ENCODE peak calls at places on chromosome 10, in six cellular contexts. D is IMR-90, S is mesenchymal stem cell, L is mesendoderm, Y is neuronal stem cell, C is H1. X is an unnamed sample.

GRCh38 chr10:132477066-132477397 is 60.6 kb upstream of the INPP5A start:
- DNase-seq in Y (no peak), D (no peak), S (no peak), L (no peak), C (no peak), X (no peak)

GRCh38 chr10:91782539-91782938 is 15.7 kb upstream of the TNKS2 start:
- DNase-seq in S (no peak), L (no peak), D (no peak), C (no peak), Y (no peak), X (no peak)

GRCh38 chr10:20971901-20972300 is 74.8 kb upstream of the NEBL start:
- DNase-seq in Y (no peak), L (no peak), C (no peak), D (no peak), S (peak; percentile 36), X (no peak)

GRCh38 chr10:132788180-132788830 is 2.4 kb upstream of the NKX6-2 start:
- DNase-seq in L (peak; percentile 41), S (peak; percentile 27), D (peak; percentile 16), C (no peak), Y (no peak), X (no peak)

GRCh38 chr10:5615263-5615820 is 51.1 kb downstream of the ASB13 start:
- DNase-seq in S (no peak), D (no peak), Y (no peak), C (no peak), L (no peak), X (no peak)

GRCh38 chr10:43305881-43306280 is 39.0 kb upstream of the RASGEF1A start:
- DNase-seq in D (no peak), C (no peak), S (peak; percentile 18), L (no peak), Y (no peak), X (no peak)

GRCh38 chr10:18409599-18410397 is 241.6 kb downstream of the NSUN6 start:
- DNase-seq in Y (no peak), L (no peak), C (no peak), S (no peak), D (no peak), X (no peak)

GRCh38 chr10:114618722-114619121 is 39.4 kb downstream of the ABLIM1 start:
- DNase-seq in S (no peak), C (no peak), Y (no peak), L (no peak), D (no peak), X (no peak)

GRCh38 chr10:1153805-1154351 is 97.7 kb downstream of the WDR37 start:
- DNase-seq in D (no peak), Y (no peak), C (no peak), L (no peak), S (no peak), X (no peak)

GRCh38 chr10:97140284-97140846 is 45.4 kb downstream of the SLIT1 start:
- DNase-seq in D (no peak), C (no peak), Y (no peak), L (peak; percentile 11), S (no peak), X (no peak)
- H3K79me1 ChIP-seq in D (no peaks in the 10 kb centered on the region), C (no peaks in the 10 kb centered on the region), Y (no peaks in the 10 kb centered on the region), L (no peaks in the 10 kb centered on the region), S (no peaks in the 10 kb centered on the region), X (no peaks in the 10 kb centered on the region)

GRCh38 chr10:110881247-110881646 is 9.5 kb downstream of the PDCD4 start:
- DNase-seq in C (no peak), L (no peak), D (no peak), Y (no peak), S (no peak), X (peak; percentile 19)

GRCh38 chr10:110881905-110882304 is 10.2 kb downstream of the PDCD4 start:
- DNase-seq in C (no peak), L (no peak), S (no peak), Y (no peak), D (no peak), X (no peak)

GRCh38 chr10:110883924-110884323 is 12.2 kb downstream of the PDCD4 start:
- DNase-seq in L (no peak), Y (no peak), C (no peak), D (peak; percentile 66), S (no peak), X (no peak)

GRCh38 chr10:110876788-110877187 is 5.1 kb downstream of the PDCD4 start:
- DNase-seq in L (no peak), S (no peak), D (no peak), Y (no peak), C (no peak), X (no peak)

DNA sequence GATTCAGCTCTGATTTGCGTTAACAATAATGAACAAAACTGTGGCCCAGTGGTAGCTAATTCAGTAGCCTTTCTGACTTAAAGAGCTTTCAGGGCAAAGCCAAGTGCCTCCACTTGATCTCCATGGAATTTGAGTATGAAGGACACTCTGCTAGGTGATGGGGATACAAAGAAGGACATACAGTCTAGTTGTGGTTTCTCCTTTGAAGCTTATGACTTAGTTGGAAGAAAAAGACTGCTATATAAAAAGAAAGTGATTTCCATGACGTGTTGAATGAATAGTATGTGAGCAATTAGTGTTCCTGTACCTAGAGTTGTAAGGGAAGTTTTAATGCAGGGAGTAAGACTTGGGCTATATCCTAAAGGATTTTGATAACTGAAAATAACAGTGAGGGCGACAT is 8.3 kb downstream of the PDCD4 start:
- DNase-seq in L (no peak), Y (no peak), S (no peak), D (no peak), C (no peak), X (no peak)
- H3K36me3 ChIP-seq in L (no peaks in the 10 kb centered on the region), Y (peaks cover 5% of the 10 kb centered on the region), S (peaks cover 96% of the 10 kb centered on the region), D (peaks cover 8% of the 10 kb centered on the region), C (peaks cover 6% of the 10 kb centered on the region), X (peaks cover 2% of the 10 kb centered on the region)

GRCh38 chr10:130720235-130720634 is 584.0 kb downstream of the GLRX3 start:
- DNase-seq in Y (no peak), S (no peak), D (no peak), C (no peak), L (peak; percentile 23), X (no peak)
- H3K4me2 ChIP-seq in Y (no peak overlapping the region), S (no peak overlapping the region), D (no peak overlapping the region), C (no peak overlapping the region), L (no peak overlapping the region), X (no peak overlapping the region)

DNA sequence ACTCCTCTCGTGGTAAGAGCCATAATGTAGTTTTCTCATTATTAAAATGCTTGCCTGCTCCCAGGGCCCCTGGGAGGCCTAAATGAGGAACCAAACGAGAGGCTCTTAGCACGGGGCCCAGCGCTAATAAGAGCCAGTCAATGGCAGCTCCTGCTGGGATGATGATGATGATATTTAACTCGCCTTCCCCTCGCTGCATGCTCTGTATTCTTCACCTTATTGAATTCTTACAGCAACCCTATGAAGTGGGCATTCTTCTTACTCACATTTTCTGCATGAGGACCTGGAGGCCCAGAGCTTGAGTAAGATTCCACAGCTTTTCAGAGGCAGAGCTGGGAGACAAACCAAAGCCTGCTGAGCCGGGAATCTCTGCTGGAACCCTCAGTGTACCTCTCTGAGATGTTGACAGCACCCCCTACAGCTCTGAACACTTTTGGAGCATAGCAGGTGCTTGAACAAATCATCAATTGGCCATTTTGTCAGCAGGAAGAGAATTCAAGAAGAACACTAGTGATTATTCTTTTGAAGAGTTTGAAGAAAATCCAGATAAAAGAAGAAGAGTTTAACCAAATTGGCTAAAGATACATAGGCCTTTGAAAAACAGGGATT is 93.1 kb upstream of the HABP2 start:
- DNase-seq in D (no peak), S (no peak), L (no peak), Y (no peak), C (no peak), X (no peak)
- H3K79me1 ChIP-seq in D (no peaks in the 10 kb centered on the region), S (no peaks in the 10 kb centered on the region), L (no peaks in the 10 kb centered on the region), Y (no peaks in the 10 kb centered on the region), C (no peaks in the 10 kb centered on the region), X (no peaks in the 10 kb centered on the region)

GRCh38 chr10:3163879-3164278 is 8.7 kb downstream of the PITRM1 start:
- DNase-seq in D (no peak), S (no peak), C (no peak), L (no peak), Y (no peak), X (no peak)
- H3K36me3 ChIP-seq in D (peaks cover 65% of the 10 kb centered on the region), S (peaks cover 99% of the 10 kb centered on the region), C (peaks cover 6% of the 10 kb centered on the region), L (peaks cover 2% of the 10 kb centered on the region), Y (peaks cover 26% of the 10 kb centered on the region), X (peaks cover 50% of the 10 kb centered on the region)

X was measured in trophoblast cell.